ENCODE peak calls at places on chromosomes 7 and 10, in five cellular contexts. N is SK-N-SH, T is K562, M is GM12878, Q is HepG2. Y is an unnamed sample.

GRCh38 chr7:16951483-16952080 is 69.8 kb upstream of the AGR3 start:
- DNase-seq in N (no peak), T (no peak), M (no peak), Q (no peak), Y (no peak)

GRCh38 chr7:116582806-116583444 is 58.1 kb downstream of the CAV1 start:
- DNase-seq in N (no peak), T (no peak), M (no peak), Q (no peak), Y (no peak)

GRCh38 chr7:66419210-66419609 is 209.5 kb upstream of the KCTD7 start:
- DNase-seq in N (no peak), T (no peak), M (no peak), Q (peak), Y (no peak)

GRCh38 chr7:74604326-74605020 is 53.0 kb upstream of the GTF2I start:
- DNase-seq in N (no peak), T (no peak), M (no peak), Q (no peak), Y (no peak)

GRCh38 chr10:43407148-43407575 is 1.8 kb downstream of the HNRNPF start:
- DNase-seq in N (peak), T (peak), M (no peak), Q (no peak), Y (no peak)

GRCh38 chr10:68542046-68542445 is 14.7 kb upstream of the SLC25A16 start:
- DNase-seq in N (no peak), T (no peak), M (no peak), Q (no peak), Y (no peak)

GRCh38 chr7:151665363-151665762 is 145.7 kb upstream of the RHEB start:
- DNase-seq in N (no peak), T (no peak), M (no peak), Q (no peak), Y (no peak)

GRCh38 chr7:35985126-35985754 is 167.8 kb upstream of the EEPD1 start:
- DNase-seq in N (peak), T (peak), M (no peak), Q (peak), Y (peak)

GRCh38 chr10:124224331-124225028 is 131.1 kb upstream of the CHST15 start:
- DNase-seq in N (no peak), T (no peak), M (no peak), Q (no peak), Y (no peak)

GRCh38 chr10:856405-857157 is 74.9 kb downstream of the LARP4B start:
- DNase-seq in N (no peak), T (no peak), M (no peak), Q (no peak), Y (no peak)

GRCh38 chr7:14207154-14207553 is 217.7 kb upstream of the ETV1 start:
- DNase-seq in N (no peak), T (no peak), M (no peak), Q (no peak), Y (no peak)

GRCh38 chr10:11578802-11579255 is 32.6 kb downstream of the USP6NL start:
- DNase-seq in N (no peak), T (no peak), M (peak), Q (no peak), Y (no peak)

GRCh38 chr7:151690597-151690996 is 170.9 kb upstream of the RHEB start:
- DNase-seq in N (no peak), T (no peak), M (no peak), Q (no peak), Y (no peak)

GRCh38 chr7:123070702-123071286 is 75.3 kb upstream of the TAS2R16 start:
- DNase-seq in N (peak), T (no peak), M (no peak), Q (peak), Y (no peak)
- TF ChIP-seq CTCF in N (peak), T (peak), M (peak), Q (peak), Y (no peak)

DNA sequence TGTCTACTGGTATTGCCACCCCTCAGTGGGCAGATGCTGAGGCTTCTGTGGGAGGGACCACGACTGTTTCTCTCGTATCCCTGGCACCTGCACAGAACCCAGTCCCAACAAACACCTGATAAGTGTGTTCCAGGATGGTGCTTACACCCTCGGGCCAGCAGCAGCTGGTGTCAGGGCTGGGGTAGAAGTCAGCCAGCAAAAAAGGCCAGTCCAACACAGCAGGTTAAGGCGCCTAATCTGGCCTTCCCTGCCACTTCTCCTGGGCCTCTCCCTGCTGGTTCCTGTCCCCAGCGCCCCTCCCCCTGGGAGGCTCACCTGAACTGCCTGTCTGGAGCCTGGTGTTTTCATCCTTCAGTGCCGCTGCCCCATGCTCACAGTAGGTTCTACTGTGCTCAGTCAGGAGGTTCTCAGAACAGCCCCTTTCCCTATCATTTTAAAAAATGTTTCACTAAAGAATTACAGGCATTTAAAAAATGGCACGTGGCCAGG is 20.0 kb downstream of the PODXL start:
- DNase-seq in N (no peak), T (no peak), M (no peak), Q (no peak), Y (no peak)
- TF ChIP-seq GABPA in N (no peak), T (no peak), M (no peak), Q (no peak), Y (no peak)

DNA sequence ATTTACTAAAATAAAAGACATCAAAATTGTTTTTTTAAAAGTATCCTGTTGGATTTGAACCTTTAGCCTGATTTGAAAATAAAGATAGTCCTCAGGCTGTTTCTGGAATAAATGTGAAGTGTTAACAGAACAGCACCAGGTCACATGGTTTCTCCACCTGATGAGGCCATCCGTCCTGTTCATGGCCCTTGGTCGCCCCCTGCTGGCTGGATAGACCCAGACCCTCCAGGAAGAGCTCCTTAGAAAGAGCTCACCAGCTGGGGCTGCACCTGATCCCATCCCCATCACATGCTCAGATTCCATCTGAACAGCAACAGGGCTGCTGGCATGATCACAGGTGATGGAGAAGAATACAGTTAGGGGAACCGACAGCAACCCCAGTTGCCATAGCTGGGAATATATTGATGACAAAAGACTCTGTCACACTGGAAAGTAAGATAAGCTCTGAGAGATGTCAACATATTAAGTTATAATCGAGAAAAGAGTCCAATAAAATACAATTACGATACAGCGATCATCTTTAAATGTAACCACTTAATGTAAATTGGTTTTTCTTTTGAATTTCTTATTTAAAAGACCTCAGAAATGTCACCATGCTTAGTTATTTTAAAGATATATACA is 4.8 kb downstream of the OR2A14 start:
- DNase-seq in N (peak), T (peak), M (peak), Q (peak), Y (peak)
- TF ChIP-seq REST in N (no peak), T (no peak), M (no peak), Q (no peak), Y (no peak)

DNA sequence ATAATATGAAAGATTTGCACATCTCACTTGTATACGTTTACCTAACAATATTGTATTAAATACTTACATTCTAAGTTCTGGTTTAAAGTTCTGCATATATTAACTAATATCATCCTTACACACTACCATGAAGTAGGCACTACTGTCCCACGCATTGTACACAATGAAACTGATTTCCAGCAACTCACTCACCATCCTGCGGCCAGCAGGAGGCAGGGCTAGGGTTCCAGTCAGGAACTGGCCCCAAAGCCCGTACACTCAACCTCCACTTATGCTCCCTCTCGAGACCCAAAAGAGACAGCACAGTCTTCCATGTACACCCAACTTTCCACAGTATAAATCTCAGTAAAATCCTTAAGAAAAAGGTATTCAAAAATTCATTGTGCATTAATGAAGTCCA is 41.4 kb downstream of the GRID1 start:
- DNase-seq in N (no peak), T (no peak), M (no peak), Q (no peak), Y (no peak)
- TF ChIP-seq CTCF in N (no peak), T (peak), M (no peak), Q (no peak), Y (no peak)

DNA sequence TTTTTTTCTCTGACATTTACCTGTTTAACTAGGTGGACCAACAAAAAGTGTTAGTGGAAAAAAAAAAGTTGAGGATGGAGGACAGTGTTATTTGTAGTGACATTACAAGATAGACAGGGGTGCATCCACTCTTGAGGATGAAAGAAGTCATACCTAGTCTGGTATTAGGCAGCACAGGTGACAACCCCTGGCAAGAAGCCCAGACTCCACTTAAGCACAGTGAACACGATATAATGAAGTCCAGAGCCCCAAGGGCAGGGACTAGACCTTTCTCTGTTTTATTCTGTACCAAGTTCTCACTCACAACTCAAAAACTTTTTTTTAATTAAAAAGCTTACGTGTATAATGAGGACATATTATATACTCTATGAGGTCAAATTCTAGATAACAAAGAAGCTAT is 268.4 kb downstream of the GPR37 start:
- DNase-seq in N (no peak), T (no peak), M (no peak), Q (no peak), Y (no peak)
- TF ChIP-seq GABPA in N (no peak), T (no peak), M (no peak), Q (no peak), Y (no peak)

GRCh38 chr7:108417144-108417543 is 39.1 kb downstream of the NRCAM start:
- DNase-seq in N (no peak), T (no peak), M (no peak), Q (no peak), Y (no peak)

GRCh38 chr7:108419961-108420360 is 36.3 kb downstream of the NRCAM start:
- DNase-seq in N (no peak), T (no peak), M (no peak), Q (no peak), Y (no peak)

GRCh38 chr7:108420482-108420908 is 35.7 kb downstream of the NRCAM start:
- DNase-seq in N (no peak), T (no peak), M (no peak), Q (no peak), Y (no peak)

GRCh38 chr7:108417926-108418325 is 38.3 kb downstream of the NRCAM start:
- DNase-seq in N (no peak), T (no peak), M (no peak), Q (no peak), Y (no peak)

DNA sequence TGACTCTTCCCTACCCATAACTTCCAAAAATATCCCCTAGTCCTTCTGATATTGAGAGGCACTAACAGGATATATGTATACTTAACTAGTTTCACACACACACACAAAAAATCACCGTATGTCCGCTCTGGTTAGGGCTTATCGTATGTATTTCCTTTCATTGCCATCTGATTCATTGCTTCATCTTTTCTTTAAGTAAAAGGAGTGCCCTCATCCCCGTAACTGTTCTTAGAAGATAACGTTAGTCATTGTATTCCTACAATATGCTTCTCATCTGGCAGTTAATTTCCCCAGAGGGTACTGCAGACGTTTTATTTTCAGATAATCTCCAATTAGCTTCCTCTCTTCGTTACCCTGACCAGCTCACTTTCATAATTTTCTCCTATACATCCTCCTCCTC is 37.3 kb downstream of the NRCAM start:
- DNase-seq in N (no peak), T (peak), M (no peak), Q (no peak), Y (peak)
- TF ChIP-seq REST in N (no peak), T (no peak), M (no peak), Q (no peak), Y (no peak)

DNA sequence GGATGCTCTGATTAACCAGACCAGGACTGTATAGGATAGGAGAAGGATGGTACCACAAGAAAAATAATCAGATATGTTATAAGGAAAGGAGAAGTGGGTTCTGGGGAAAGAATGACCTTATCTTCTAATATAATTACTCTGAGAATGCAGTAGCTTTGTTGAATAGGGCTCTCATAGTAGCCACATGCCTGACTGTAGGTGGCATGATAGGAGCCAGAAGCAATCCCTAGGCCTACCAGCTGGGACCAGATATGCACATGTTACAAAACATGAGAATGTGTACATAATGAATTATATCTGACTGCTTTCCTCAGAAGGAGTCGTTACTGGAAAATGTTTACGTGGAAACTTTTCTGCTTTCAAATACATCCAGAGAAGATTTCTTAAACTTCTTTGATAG is 53.2 kb upstream of the FAM3C start:
- DNase-seq in N (peak), T (no peak), M (no peak), Q (no peak), Y (no peak)
- TF ChIP-seq CTCF in N (peak), T (no peak), M (no peak), Q (no peak), Y (no peak)

Y was measured in HL-60.